ENCODE peak calls at places on chromosomes 3 and 15, in seven cellular contexts. W, N, P, M, E, L and O are unnamed samples.

GRCh38 chr3:180072786-180073185 is 36.0 kb upstream of the PEX5L start:
- DNase-seq in P (no peak), W (no peak), E (no peak), N (no peak), L (no peak), M (no peak), O (no peak)

GRCh38 chr3:50336452-50337174 is 4.0 kb downstream of the RASSF1 start:
- DNase-seq in W (no peak), E (no peak), L (no peak), P (no peak), M (no peak), N (no peak), O (peak; percentile 78)

GRCh38 chr3:6654670-6655069 is 206.2 kb upstream of the GRM7 start:
- DNase-seq in W (no peak), E (no peak), M (no peak), N (no peak), L (no peak), P (no peak), O (no peak)

GRCh38 chr15:88476635-88477038 is 9.1 kb downstream of the MRPS11 start:
- DNase-seq in N (no peak), E (peak; percentile 58), W (peak; percentile 18), M (peak; percentile 20), L (peak; percentile 66), P (no peak), O (peak; percentile 29)

GRCh38 chr3:177746259-177747021 is 549.2 kb upstream of the TBL1XR1 start:
- DNase-seq in M (peak; percentile 20), E (no peak), N (no peak), L (no peak), W (no peak), P (no peak), O (no peak)

GRCh38 chr3:124707667-124708066 is 22.6 kb upstream of the UMPS start:
- DNase-seq in L (peak; percentile 78), W (no peak), M (peak; percentile 87), P (no peak), E (no peak), N (peak; percentile 35), O (no peak)

GRCh38 chr3:162041622-162042021 is 545.0 kb downstream of the OTOL1 start:
- DNase-seq in N (no peak), M (no peak), E (no peak), L (no peak), P (no peak), W (no peak), O (no peak)

GRCh38 chr3:133856316-133856715 is 39.4 kb downstream of the RAB6B start:
- DNase-seq in L (peak; percentile 13), M (peak; percentile 6), P (no peak), N (no peak), E (no peak), W (no peak), O (no peak)

GRCh38 chr3:65303431-65303830 is 615.6 kb upstream of the ADAMTS9 start:
- DNase-seq in P (no peak), M (no peak), E (no peak), N (no peak), L (no peak), W (no peak), O (no peak)

GRCh38 chr15:94205366-94205765 is 26.0 kb upstream of the MCTP2 start:
- DNase-seq in W (no peak), M (no peak), E (no peak), P (no peak), N (no peak), L (no peak), O (peak; percentile 35)

GRCh38 chr3:127452321-127452821 is 138.2 kb downstream of the TPRA1 start:
- DNase-seq in M (no peak), L (no peak), E (no peak), W (no peak), N (no peak), P (no peak), O (no peak)

GRCh38 chr15:70504305-70504951 is 258.9 kb downstream of the UACA start:
- DNase-seq in P (no peak), M (peak; percentile 56), W (peak; percentile 30), E (peak; percentile 73), L (peak; percentile 69), N (peak; percentile 72), O (peak; percentile 62)

GRCh38 chr3:151410891-151411559 is 26.5 kb upstream of the P2RY12 start:
- DNase-seq in L (peak; percentile 11), E (no peak), M (peak; percentile 19), W (no peak), N (no peak), P (no peak), O (no peak)

GRCh38 chr3:23611737-23612295 is 193.9 kb upstream of the UBE2E1 start:
- DNase-seq in W (no peak), P (no peak), L (peak; percentile 65), N (no peak), M (peak; percentile 68), E (no peak), O (no peak)

GRCh38 chr3:13009132-13009945 is 63.9 kb downstream of the IQSEC1 start:
- DNase-seq in L (no peak), M (no peak), N (peak; percentile 64), P (no peak), E (peak; percentile 66), W (no peak), O (peak; percentile 83)

GRCh38 chr3:184914628-184915027 is 102.7 kb downstream of the VPS8 start:
- DNase-seq in M (peak; percentile 47), E (no peak), P (no peak), W (no peak), N (no peak), L (peak; percentile 46), O (no peak)

GRCh38 chr3:157130138-157130880 is 29.6 kb downstream of the CCNL1 start:
- DNase-seq in E (peak; percentile 48), P (peak; percentile 57), M (peak; percentile 66), W (peak; percentile 73), N (peak; percentile 92), L (peak; percentile 86), O (peak; percentile 90)

GRCh38 chr3:139728414-139728813 is 50.6 kb upstream of the NMNAT3 start:
- DNase-seq in W (no peak), E (no peak), L (no peak), N (no peak), P (no peak), M (peak; percentile 31), O (no peak)

GRCh38 chr15:75186044-75186443 is 15.6 kb upstream of the C15orf39 start:
- DNase-seq in E (no peak), W (no peak), P (no peak), L (no peak), N (no peak), M (no peak), O (no peak)

GRCh38 chr3:106688463-106688862 is 688.8 kb upstream of the CCDC54 start:
- DNase-seq in P (no peak), M (peak; percentile 57), W (no peak), L (peak; percentile 93), E (no peak), N (peak; percentile 41), O (no peak)

DNA sequence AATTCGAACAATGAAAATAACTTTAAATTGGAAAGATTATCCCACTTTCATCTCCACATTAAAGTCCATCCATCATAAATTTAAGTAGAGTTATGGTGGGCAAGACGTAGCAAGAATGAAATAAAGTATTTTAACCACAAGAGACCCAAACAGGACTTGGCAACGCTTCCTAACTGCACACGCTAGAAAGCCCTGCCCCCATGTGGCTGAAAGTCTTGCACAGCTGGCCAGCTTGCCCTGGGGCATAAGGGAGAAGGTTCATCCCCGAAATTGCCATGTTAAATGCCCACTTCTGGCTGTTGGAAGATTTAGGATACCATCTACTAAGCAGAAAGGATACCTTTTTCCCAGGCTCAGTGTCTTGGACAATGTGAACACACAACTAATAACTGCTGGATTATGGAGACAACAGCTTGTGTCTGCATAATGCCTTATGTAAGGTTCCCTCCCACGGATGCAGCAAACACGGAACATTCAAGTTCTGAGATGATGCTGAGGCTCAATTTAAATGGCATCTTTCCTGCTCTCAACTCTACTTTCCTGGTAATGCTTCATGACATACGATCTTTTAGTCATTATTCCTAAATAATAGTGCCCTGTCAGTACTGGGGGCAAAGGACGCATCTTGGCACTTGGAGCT is 116.6 kb upstream of the TJP1 start:
- DNase-seq in W (no peak), L (no peak), P (no peak), N (no peak), E (no peak), M (no peak), O (no peak)
- TF ChIP-seq CTCF in W (no peak), L (peak; percentile 18), P (peak; percentile 22), N (no peak), E (no peak), M (peak; percentile 54), O (no peak)

GRCh38 chr15:76929011-76929760 is 2.4 kb upstream of the RCN2 start:
- DNase-seq in E (no peak), M (no peak), N (no peak), P (no peak), W (no peak), L (no peak), O (no peak)

GRCh38 chr15:76930831-76931396 is 635 bp upstream of the RCN2 start:
- DNase-seq in W (no peak), N (no peak), M (no peak), P (no peak), E (no peak), L (no peak), O (no peak)

GRCh38 chr15:76932090-76932966 is 779 bp downstream of the RCN2 start:
- DNase-seq in M (no peak), P (no peak), E (no peak), L (peak; percentile 13), W (no peak), N (no peak), O (no peak)

GRCh38 chr15:76928231-76928630 is 3.3 kb upstream of the RCN2 start:
- DNase-seq in E (no peak), P (no peak), N (no peak), L (no peak), M (no peak), W (no peak), O (no peak)

DNA sequence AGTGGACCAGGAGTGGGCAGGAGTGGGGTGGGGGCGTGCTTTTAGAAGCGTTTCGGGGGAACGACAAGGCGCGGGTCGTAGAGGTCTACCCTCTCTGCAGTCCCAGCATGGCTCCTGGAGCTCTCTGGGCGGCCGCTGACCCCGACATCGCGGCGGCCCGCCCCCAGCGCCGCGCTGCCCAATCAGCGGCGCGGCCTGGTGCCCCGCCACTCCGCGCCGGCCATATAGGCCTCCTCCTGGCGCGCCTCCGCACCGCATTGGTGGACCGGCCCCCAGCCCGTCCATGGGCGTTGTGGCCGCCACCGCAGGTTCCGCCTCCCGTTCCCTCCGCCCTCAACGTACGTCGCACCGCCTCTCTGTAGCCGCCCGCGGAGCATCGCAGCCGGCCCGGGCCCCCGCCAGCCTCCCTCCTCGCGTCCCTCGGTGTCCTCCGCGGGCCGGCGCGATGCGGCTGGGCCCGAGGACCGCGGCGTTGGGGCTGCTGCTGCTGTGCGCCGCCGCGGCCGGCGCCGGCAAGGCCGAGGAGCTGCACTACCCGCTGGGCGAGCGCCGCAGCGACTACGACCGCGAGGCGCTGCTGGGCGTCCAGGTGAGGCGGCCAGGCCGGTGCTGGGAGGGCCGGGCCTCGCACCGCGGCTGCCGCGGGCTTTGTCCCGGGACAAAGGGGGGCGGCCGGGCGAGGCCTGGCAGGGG is at the start of gene RCN2:
- DNase-seq in L (peak; percentile 94), P (peak; percentile 89), M (peak; percentile 91), W (peak; percentile 85), N (peak; percentile 94), E (peak; percentile 95), O (peak; percentile 95)
- TF ChIP-seq CTCF in L (no peak), P (no peak), M (peak; percentile 13), W (no peak), N (no peak), E (no peak), O (no peak)

GRCh38 chr15:91853501-91853967 is at the start of gene SLCO3A1:
- DNase-seq in W (peak; percentile 45), L (peak; percentile 49), P (peak; percentile 45), N (peak; percentile 77), M (no peak), E (no peak), O (peak; percentile 63)
- TF ChIP-seq CTCF in W (no peak), L (no peak), P (no peak), N (no peak), M (no peak), E (no peak), O (no peak)

GRCh38 chr15:31481157-31481556 is 154.5 kb downstream of the KLF13 start:
- DNase-seq in M (no peak), N (no peak), E (no peak), L (no peak), P (no peak), W (no peak), O (no peak)
- TF ChIP-seq CTCF in M (no peak), N (no peak), E (no peak), L (no peak), P (no peak), W (no peak), O (no peak)